ENCODE peak calls at places on chromosome 15, in six cellular contexts. One of them, this sample, is unnamed.

GRCh38 chr15:78216276-78217229 is 17.8 kb downstream of the ACSBG1 start:
- DNase-seq in fibroblast of lung: peak
- DNase-seq in gastrocnemius medialis: peak
- DNase-seq in stomach: peak
- DNase-seq in CD8-positive, alpha-beta memory T cell: no peak
- DNase-seq in heart right ventricle: peak
- DNase-seq in this sample: peak

GRCh38 chr15:69346112-69346511 is 47.4 kb downstream of the PAQR5 start:
- DNase-seq in gastrocnemius medialis: no peak
- DNase-seq in CD8-positive, alpha-beta memory T cell: no peak
- DNase-seq in fibroblast of lung: peak
- DNase-seq in heart right ventricle: no peak
- DNase-seq in stomach: no peak
- DNase-seq in this sample: peak

GRCh38 chr15:62940755-62941361 is 101.7 kb upstream of the TPM1 start:
- DNase-seq in gastrocnemius medialis: peak
- DNase-seq in heart right ventricle: peak
- DNase-seq in CD8-positive, alpha-beta memory T cell: no peak
- DNase-seq in fibroblast of lung: peak
- DNase-seq in stomach: peak
- DNase-seq in this sample: peak

GRCh38 chr15:22845289-22845900 is 6.9 kb downstream of the NIPA2 start:
- DNase-seq in gastrocnemius medialis: no peak
- DNase-seq in CD8-positive, alpha-beta memory T cell: no peak
- DNase-seq in fibroblast of lung: peak
- DNase-seq in heart right ventricle: no peak
- DNase-seq in stomach: no peak
- DNase-seq in this sample: no peak

GRCh38 chr15:68389041-68389930 is 42.7 kb downstream of the ITGA11 start:
- DNase-seq in heart right ventricle: no peak
- DNase-seq in fibroblast of lung: no peak
- DNase-seq in CD8-positive, alpha-beta memory T cell: no peak
- DNase-seq in stomach: peak
- DNase-seq in gastrocnemius medialis: no peak
- DNase-seq in this sample: no peak

GRCh38 chr15:60395276-60396011 is 2.3 kb downstream of the ANXA2 start:
- DNase-seq in stomach: no peak
- DNase-seq in gastrocnemius medialis: no peak
- DNase-seq in CD8-positive, alpha-beta memory T cell: no peak
- DNase-seq in fibroblast of lung: no peak
- DNase-seq in heart right ventricle: no peak
- DNase-seq in this sample: no peak

GRCh38 chr15:84747423-84748273 is 744 bp upstream of the ZNF592 start:
- DNase-seq in CD8-positive, alpha-beta memory T cell: peak
- DNase-seq in fibroblast of lung: peak
- DNase-seq in gastrocnemius medialis: peak
- DNase-seq in stomach: peak
- DNase-seq in heart right ventricle: peak
- DNase-seq in this sample: peak

GRCh38 chr15:53591041-53591440 is 168.4 kb downstream of the WDR72 start:
- DNase-seq in stomach: no peak
- DNase-seq in fibroblast of lung: no peak
- DNase-seq in heart right ventricle: no peak
- DNase-seq in gastrocnemius medialis: no peak
- DNase-seq in CD8-positive, alpha-beta memory T cell: no peak
- DNase-seq in this sample: no peak

GRCh38 chr15:42121021-42121420 is 26.7 kb upstream of the PLA2G4D start:
- DNase-seq in heart right ventricle: no peak
- DNase-seq in gastrocnemius medialis: no peak
- DNase-seq in fibroblast of lung: no peak
- DNase-seq in CD8-positive, alpha-beta memory T cell: no peak
- DNase-seq in stomach: no peak
- DNase-seq in this sample: no peak

GRCh38 chr15:99951471-99951870 is 218.2 kb upstream of the LYSMD4 start:
- DNase-seq in fibroblast of lung: no peak
- DNase-seq in gastrocnemius medialis: no peak
- DNase-seq in heart right ventricle: no peak
- DNase-seq in stomach: no peak
- DNase-seq in CD8-positive, alpha-beta memory T cell: no peak
- DNase-seq in this sample: no peak

GRCh38 chr15:63054281-63054683 is 11.7 kb downstream of the TPM1 start:
- DNase-seq in gastrocnemius medialis: no peak
- DNase-seq in heart right ventricle: no peak
- DNase-seq in CD8-positive, alpha-beta memory T cell: no peak
- DNase-seq in fibroblast of lung: no peak
- DNase-seq in stomach: no peak
- DNase-seq in this sample: no peak

GRCh38 chr15:100717596-100717995 is 115.2 kb downstream of the ASB7 start:
- DNase-seq in gastrocnemius medialis: no peak
- DNase-seq in stomach: no peak
- DNase-seq in heart right ventricle: no peak
- DNase-seq in CD8-positive, alpha-beta memory T cell: no peak
- DNase-seq in fibroblast of lung: no peak
- DNase-seq in this sample: no peak

GRCh38 chr15:67696087-67696486 is 129.2 kb upstream of the SKOR1 start:
- DNase-seq in gastrocnemius medialis: no peak
- DNase-seq in heart right ventricle: no peak
- DNase-seq in fibroblast of lung: no peak
- DNase-seq in stomach: no peak
- DNase-seq in CD8-positive, alpha-beta memory T cell: no peak
- DNase-seq in this sample: no peak

GRCh38 chr15:91291673-91292072 is 191.6 kb downstream of the SV2B start:
- DNase-seq in fibroblast of lung: peak
- DNase-seq in stomach: no peak
- DNase-seq in CD8-positive, alpha-beta memory T cell: no peak
- DNase-seq in gastrocnemius medialis: no peak
- DNase-seq in heart right ventricle: peak
- DNase-seq in this sample: no peak

GRCh38 chr15:72058590-72058989 is 59.4 kb downstream of the MYO9A start:
- DNase-seq in stomach: no peak
- DNase-seq in gastrocnemius medialis: no peak
- DNase-seq in fibroblast of lung: no peak
- DNase-seq in CD8-positive, alpha-beta memory T cell: no peak
- DNase-seq in heart right ventricle: no peak
- DNase-seq in this sample: no peak

GRCh38 chr15:58513681-58514336 is 82.0 kb downstream of the LIPC start:
- DNase-seq in fibroblast of lung: no peak
- DNase-seq in CD8-positive, alpha-beta memory T cell: no peak
- DNase-seq in stomach: no peak
- DNase-seq in heart right ventricle: no peak
- DNase-seq in gastrocnemius medialis: no peak
- DNase-seq in this sample: no peak

GRCh38 chr15:66542896-66543295 is 22.9 kb downstream of the LCTL start:
- DNase-seq in stomach: no peak
- DNase-seq in fibroblast of lung: no peak
- DNase-seq in CD8-positive, alpha-beta memory T cell: no peak
- DNase-seq in heart right ventricle: no peak
- DNase-seq in gastrocnemius medialis: no peak
- DNase-seq in this sample: no peak

GRCh38 chr15:38461089-38461833 is 7.3 kb downstream of the FAM98B start:
- DNase-seq in stomach: no peak
- DNase-seq in fibroblast of lung: peak
- DNase-seq in CD8-positive, alpha-beta memory T cell: no peak
- DNase-seq in heart right ventricle: no peak
- DNase-seq in gastrocnemius medialis: no peak
- DNase-seq in this sample: no peak

GRCh38 chr15:68354923-68355322 is 77.0 kb downstream of the ITGA11 start:
- DNase-seq in fibroblast of lung: peak
- DNase-seq in stomach: no peak
- DNase-seq in gastrocnemius medialis: no peak
- DNase-seq in heart right ventricle: no peak
- DNase-seq in CD8-positive, alpha-beta memory T cell: no peak
- DNase-seq in this sample: peak

GRCh38 chr15:59687831-59688230 is 1.3 kb downstream of the BNIP2 start:
- DNase-seq in heart right ventricle: no peak
- DNase-seq in CD8-positive, alpha-beta memory T cell: peak
- DNase-seq in gastrocnemius medialis: no peak
- DNase-seq in stomach: no peak
- DNase-seq in fibroblast of lung: peak
- DNase-seq in this sample: no peak

GRCh38 chr15:88900309-88900981 is 5.1 kb upstream of the HAPLN3 start:
- DNase-seq in heart right ventricle: no peak
- DNase-seq in CD8-positive, alpha-beta memory T cell: no peak
- DNase-seq in gastrocnemius medialis: peak
- DNase-seq in stomach: no peak
- DNase-seq in fibroblast of lung: peak
- DNase-seq in this sample: no peak

GRCh38 chr15:24954783-24955548 is at the start of the genes SNRPN and SNURF:
- DNase-seq in CD8-positive, alpha-beta memory T cell: peak
- DNase-seq in fibroblast of lung: peak
- DNase-seq in gastrocnemius medialis: peak
- DNase-seq in stomach: peak
- DNase-seq in heart right ventricle: peak
- DNase-seq in this sample: peak

DNA sequence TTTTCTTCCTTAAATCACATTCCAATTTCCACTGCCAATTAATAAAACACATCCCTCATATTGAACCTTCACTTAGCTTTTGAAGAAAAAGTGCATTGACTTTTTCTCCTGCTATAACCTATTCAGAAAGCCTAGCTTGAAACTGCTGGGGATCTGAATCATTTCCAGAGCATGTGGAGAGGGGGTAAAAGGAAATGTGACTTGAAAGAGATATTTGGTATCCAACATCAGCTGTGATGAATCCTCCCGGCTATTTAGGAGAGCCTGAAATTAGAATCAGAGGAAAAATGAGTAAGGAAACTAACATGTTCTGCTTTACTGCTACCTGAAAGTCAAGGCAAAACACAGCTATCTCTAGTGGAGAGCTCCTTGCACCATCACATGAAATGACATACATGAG is 2.6 kb upstream of the GNB5 start:
- DNase-seq in gastrocnemius medialis: no peak
- DNase-seq in stomach: no peak
- DNase-seq in CD8-positive, alpha-beta memory T cell: no peak
- DNase-seq in heart right ventricle: no peak
- DNase-seq in fibroblast of lung: no peak
- DNase-seq in this sample: no peak
- H3K27ac ChIP-seq in gastrocnemius medialis: no peak
- H3K27ac ChIP-seq in stomach: no peak
- H3K27ac ChIP-seq in CD8-positive, alpha-beta memory T cell: no peak
- H3K27ac ChIP-seq in heart right ventricle: no peak
- H3K27ac ChIP-seq in fibroblast of lung: no peak
- H3K27ac ChIP-seq in this sample: no peak

DNA sequence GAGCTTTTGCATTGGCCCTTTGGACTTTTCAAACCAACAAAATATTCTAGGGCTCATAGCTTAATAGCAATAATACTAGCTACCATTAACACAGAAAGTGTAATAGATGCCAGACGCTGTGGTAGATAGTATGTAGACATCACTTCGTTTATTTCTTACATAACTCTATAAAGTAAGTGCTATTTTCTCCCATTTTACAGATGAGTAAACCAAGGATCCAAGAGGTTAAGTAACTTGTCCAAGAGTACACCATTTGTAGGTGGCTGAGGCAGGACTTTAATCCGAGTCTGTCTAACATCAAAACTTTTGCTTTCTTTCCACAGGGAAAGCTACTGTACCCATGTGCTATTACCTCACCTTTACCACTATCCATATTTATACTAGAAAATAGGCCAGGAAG is 12.0 kb downstream of the EID1 start:
- DNase-seq in fibroblast of lung: no peak
- DNase-seq in stomach: no peak
- DNase-seq in CD8-positive, alpha-beta memory T cell: no peak
- DNase-seq in gastrocnemius medialis: no peak
- DNase-seq in heart right ventricle: no peak
- DNase-seq in this sample: no peak
- H3K27ac ChIP-seq in fibroblast of lung: no peak
- H3K27ac ChIP-seq in stomach: no peak
- H3K27ac ChIP-seq in CD8-positive, alpha-beta memory T cell: no peak
- H3K27ac ChIP-seq in gastrocnemius medialis: no peak
- H3K27ac ChIP-seq in heart right ventricle: no peak
- H3K27ac ChIP-seq in this sample: no peak

GRCh38 chr15:40807888-40808194 is 568 bp upstream of the DNAJC17 start:
- DNase-seq in gastrocnemius medialis: no peak
- DNase-seq in fibroblast of lung: no peak
- DNase-seq in heart right ventricle: no peak
- DNase-seq in stomach: no peak
- DNase-seq in CD8-positive, alpha-beta memory T cell: no peak
- DNase-seq in this sample: no peak
- H3K27ac ChIP-seq in gastrocnemius medialis: peak
- H3K27ac ChIP-seq in fibroblast of lung: peak
- H3K27ac ChIP-seq in heart right ventricle: peak
- H3K27ac ChIP-seq in stomach: peak
- H3K27ac ChIP-seq in CD8-positive, alpha-beta memory T cell: peak
- H3K27ac ChIP-seq in this sample: no peak

GRCh38 chr15:40915106-40915661 is 14.0 kb upstream of the DLL4 start:
- DNase-seq in heart right ventricle: no peak
- DNase-seq in gastrocnemius medialis: no peak
- DNase-seq in CD8-positive, alpha-beta memory T cell: no peak
- DNase-seq in fibroblast of lung: no peak
- DNase-seq in stomach: no peak
- DNase-seq in this sample: no peak

GRCh38 chr15:40918799-40919392 is 10.2 kb upstream of the DLL4 start:
- DNase-seq in heart right ventricle: no peak
- DNase-seq in fibroblast of lung: no peak
- DNase-seq in gastrocnemius medialis: no peak
- DNase-seq in stomach: no peak
- DNase-seq in CD8-positive, alpha-beta memory T cell: no peak
- DNase-seq in this sample: no peak

GRCh38 chr15:40915679-40916078 is 13.5 kb upstream of the DLL4 start:
- DNase-seq in CD8-positive, alpha-beta memory T cell: no peak
- DNase-seq in heart right ventricle: no peak
- DNase-seq in gastrocnemius medialis: no peak
- DNase-seq in stomach: no peak
- DNase-seq in fibroblast of lung: no peak
- DNase-seq in this sample: no peak

GRCh38 chr15:40917585-40917984 is 11.6 kb upstream of the DLL4 start:
- DNase-seq in fibroblast of lung: no peak
- DNase-seq in stomach: no peak
- DNase-seq in heart right ventricle: no peak
- DNase-seq in CD8-positive, alpha-beta memory T cell: no peak
- DNase-seq in gastrocnemius medialis: no peak
- DNase-seq in this sample: no peak

GRCh38 chr15:40918146-40918798 is 10.9 kb upstream of the DLL4 start:
- DNase-seq in fibroblast of lung: no peak
- DNase-seq in gastrocnemius medialis: no peak
- DNase-seq in heart right ventricle: no peak
- DNase-seq in stomach: no peak
- DNase-seq in CD8-positive, alpha-beta memory T cell: no peak
- DNase-seq in this sample: no peak
- H3K27ac ChIP-seq in fibroblast of lung: no peak
- H3K27ac ChIP-seq in gastrocnemius medialis: peak
- H3K27ac ChIP-seq in heart right ventricle: peak
- H3K27ac ChIP-seq in stomach: no peak
- H3K27ac ChIP-seq in CD8-positive, alpha-beta memory T cell: no peak
- H3K27ac ChIP-seq in this sample: no peak